ENCODE peak calls at places on chromosomes 1 and 21, in seven cellular contexts. L is right atrium auricular region, N is endodermal cell, F is AG04450, Y is GM06990, V is astrocyte, M is left ventricle myocardium inferior. O is an unnamed sample.

GRCh38 chr1:109760581-109761226 is 3.0 kb downstream of the EPS8L3 start:
- DNase-seq in F (no peak), V (no peak), L (no peak), M (no peak), Y (no peak), N (peak), O (peak)

GRCh38 chr21:29332461-29333354 is 34.0 kb downstream of the BACH1 start:
- DNase-seq in F (no peak), M (no peak), V (peak), L (no peak), Y (no peak), N (no peak), O (no peak)

GRCh38 chr1:84653130-84653680 is 37.1 kb downstream of the SSX2IP start:
- DNase-seq in L (no peak), N (no peak), M (no peak), Y (no peak), V (peak), F (no peak), O (no peak)

GRCh38 chr1:183493540-183494245 is 21.4 kb downstream of the SMG7 start:
- DNase-seq in F (no peak), Y (no peak), V (no peak), N (no peak), L (no peak), M (no peak), O (no peak)

GRCh38 chr1:40004857-40005256 is 35.7 kb upstream of the CAP1 start:
- DNase-seq in Y (no peak), N (no peak), F (no peak), L (no peak), M (no peak), V (no peak), O (peak)

GRCh38 chr1:55868026-55868425 is 652.9 kb upstream of the USP24 start:
- DNase-seq in V (peak), M (no peak), F (no peak), Y (no peak), L (no peak), N (no peak), O (no peak)

GRCh38 chr1:53899206-53899628 is 5.2 kb downstream of the DIO1 start:
- DNase-seq in N (no peak), L (no peak), F (peak), V (peak), Y (no peak), M (peak), O (no peak)

GRCh38 chr1:222165625-222166024 is 382.3 kb downstream of the HHIPL2 start:
- DNase-seq in Y (no peak), F (no peak), L (no peak), V (no peak), N (no peak), M (no peak), O (no peak)

GRCh38 chr1:229339520-229339919 is 3.3 kb downstream of the CCSAP start:
- DNase-seq in L (no peak), V (no peak), F (no peak), Y (no peak), M (no peak), N (no peak), O (no peak)

GRCh38 chr1:188642585-188643168 is 1813.9 kb downstream of the PLA2G4A start:
- DNase-seq in F (no peak), V (no peak), M (no peak), Y (no peak), L (no peak), N (no peak), O (no peak)

GRCh38 chr1:227322376-227322775 is 4.1 kb upstream of the CDC42BPA start:
- DNase-seq in N (peak), L (no peak), M (no peak), Y (no peak), F (no peak), V (no peak), O (no peak)

GRCh38 chr1:161843156-161843555 is 77.0 kb downstream of the ATF6 start:
- DNase-seq in N (no peak), Y (no peak), V (peak), F (no peak), M (no peak), L (no peak), O (no peak)

GRCh38 chr1:34279971-34280370 is 103.3 kb downstream of the C1orf94 start:
- DNase-seq in L (no peak), N (no peak), M (no peak), Y (no peak), F (no peak), V (no peak), O (peak)

GRCh38 chr1:153190373-153190772 is 12.9 kb upstream of the LELP1 start:
- DNase-seq in M (no peak), F (no peak), N (no peak), Y (no peak), L (no peak), V (no peak), O (no peak)

GRCh38 chr1:201015551-201016091 is 7.9 kb downstream of the KIF21B start:
- DNase-seq in F (no peak), Y (no peak), V (no peak), L (no peak), N (peak), M (no peak), O (no peak)

GRCh38 chr1:47937586-47937985 is 59.6 kb downstream of the TRABD2B start:
- DNase-seq in Y (no peak), V (no peak), F (no peak), L (no peak), M (no peak), N (no peak), O (no peak)

GRCh38 chr1:28118640-28119307 is 30.4 kb upstream of the EYA3 start:
- DNase-seq in N (no peak), Y (no peak), M (no peak), L (no peak), F (no peak), V (no peak), O (no peak)

GRCh38 chr1:64505944-64506658 is 36.2 kb downstream of the CACHD1 start:
- DNase-seq in L (no peak), N (no peak), V (no peak), Y (peak), M (no peak), F (no peak), O (no peak)

GRCh38 chr1:223259462-223259861 is 104.5 kb downstream of the SUSD4 start:
- DNase-seq in L (no peak), F (no peak), N (no peak), M (no peak), Y (no peak), V (no peak), O (no peak)

GRCh38 chr1:63774617-63775417 is 1.0 kb downstream of the ROR1 start:
- DNase-seq in Y (peak), F (no peak), L (no peak), M (peak), N (peak), V (peak), O (no peak)

GRCh38 chr1:201481004-201481380 is 12.0 kb upstream of the PHLDA3 start:
- DNase-seq in Y (no peak), N (no peak), V (no peak), L (no peak), M (no peak), F (no peak), O (no peak)

GRCh38 chr1:21264913-21265312 is 25.4 kb downstream of the ECE1 start:
- DNase-seq in Y (no peak), L (no peak), M (no peak), V (peak), F (no peak), N (no peak), O (no peak)

GRCh38 chr1:143691400-143691891 is 280.3 kb downstream of the FAM72C start:
- DNase-seq in V (no peak), N (no peak), Y (peak), L (no peak), F (no peak), M (no peak), O (no peak)

GRCh38 chr1:55447488-55447887 is 232.3 kb upstream of the USP24 start:
- DNase-seq in V (no peak), N (no peak), M (no peak), F (no peak), L (no peak), Y (no peak), O (no peak)

GRCh38 chr1:109873278-109874175 is 37.1 kb upstream of the CSF1 start:
- DNase-seq in Y (no peak), M (no peak), L (no peak), N (peak), F (no peak), V (peak), O (no peak)

GRCh38 chr1:156750191-156750931 is 1.1 kb downstream of the HDGF start:
- DNase-seq in N (peak), Y (peak), L (no peak), V (no peak), F (no peak), M (no peak), O (no peak)

GRCh38 chr1:186307445-186307844 is 67.6 kb downstream of the TPR start:
- DNase-seq in V (no peak), N (no peak), F (no peak), L (no peak), Y (no peak), M (no peak), O (no peak)

GRCh38 chr1:186302378-186302920 is 72.6 kb downstream of the TPR start:
- DNase-seq in N (no peak), L (no peak), F (no peak), V (no peak), M (no peak), Y (no peak), O (no peak)

GRCh38 chr1:186306533-186306932 is 68.5 kb downstream of the TPR start:
- DNase-seq in F (no peak), N (no peak), Y (no peak), L (no peak), V (no peak), M (no peak), O (no peak)

GRCh38 chr1:186303911-186304310 is 71.1 kb downstream of the TPR start:
- DNase-seq in L (no peak), M (no peak), Y (no peak), F (no peak), V (no peak), N (no peak), O (no peak)

GRCh38 chr1:186304982-186305949 is 69.8 kb downstream of the TPR start:
- DNase-seq in N (peak), M (no peak), L (no peak), Y (peak), V (no peak), F (no peak), O (no peak)
- TF ChIP-seq CTCF in N (peak), M (peak), L (peak), Y (peak), V (peak), F (peak), O (peak)

GRCh38 chr1:98331232-98331631 is 330.3 kb upstream of the SNX7 start:
- DNase-seq in Y (no peak), M (no peak), L (no peak), F (no peak), N (no peak), V (peak), O (no peak)

GRCh38 chr1:98333406-98333805 is 328.1 kb upstream of the SNX7 start:
- DNase-seq in M (no peak), V (no peak), Y (no peak), L (no peak), F (no peak), N (no peak), O (no peak)

GRCh38 chr1:98336472-98337118 is 324.9 kb upstream of the SNX7 start:
- DNase-seq in Y (no peak), M (no peak), F (no peak), L (no peak), N (no peak), V (no peak), O (no peak)

GRCh38 chr1:98331718-98332311 is 329.7 kb upstream of the SNX7 start:
- DNase-seq in F (no peak), N (no peak), M (no peak), V (no peak), Y (no peak), L (no peak), O (no peak)

DNA sequence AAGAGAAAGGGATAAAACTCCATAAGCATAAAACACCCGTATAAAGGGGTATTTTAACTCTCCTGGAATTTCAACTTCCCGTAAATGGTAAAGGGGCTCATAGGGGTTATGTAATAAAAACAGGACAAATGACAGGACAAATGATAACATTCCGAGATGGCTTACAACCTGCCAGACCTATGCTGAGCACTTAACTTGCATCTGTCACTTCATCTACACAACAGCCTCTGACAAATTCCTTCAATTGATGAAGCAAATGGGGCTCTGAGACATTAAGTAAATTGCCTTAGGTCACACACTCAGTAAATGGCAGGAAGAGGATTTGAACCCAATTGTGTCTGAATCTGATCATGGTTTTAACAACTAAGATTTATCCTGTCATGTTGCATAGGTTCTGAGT is 327.6 kb upstream of the SNX7 start:
- DNase-seq in Y (no peak), V (no peak), N (no peak), L (no peak), M (no peak), F (no peak), O (no peak)
- TF ChIP-seq CTCF in Y (no peak), V (no peak), N (no peak), L (no peak), M (no peak), F (no peak), O (no peak)

GRCh38 chr1:246506785-246507639 is at the start of gene SMYD3:
- DNase-seq in V (peak), F (no peak), L (no peak), M (peak), N (peak), Y (peak), O (peak)
- TF ChIP-seq CTCF in V (no peak), F (peak), L (no peak), M (peak), N (no peak), Y (peak), O (peak)

DNA sequence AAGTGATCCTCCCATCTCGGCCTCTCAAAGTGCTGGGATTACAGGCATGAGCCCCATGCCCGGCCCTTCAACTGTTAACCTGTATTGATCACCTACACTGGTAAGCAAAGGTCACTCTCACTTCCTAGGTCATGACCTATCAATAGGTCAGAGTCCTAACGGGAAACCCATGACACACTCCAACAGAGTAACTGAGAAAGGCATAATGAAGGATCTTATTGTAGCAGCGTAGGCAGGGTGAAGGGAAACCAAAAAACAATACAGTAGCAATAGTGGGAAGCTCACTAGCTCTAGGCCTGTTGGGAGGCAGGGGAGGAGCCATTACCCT is 19.5 kb upstream of the IFNAR1 start:
- DNase-seq in N (no peak), F (no peak), Y (no peak), M (no peak), L (no peak), V (no peak), O (no peak)
- TF ChIP-seq CTCF in N (no peak), F (no peak), Y (no peak), M (no peak), L (no peak), V (no peak), O (no peak)

DNA sequence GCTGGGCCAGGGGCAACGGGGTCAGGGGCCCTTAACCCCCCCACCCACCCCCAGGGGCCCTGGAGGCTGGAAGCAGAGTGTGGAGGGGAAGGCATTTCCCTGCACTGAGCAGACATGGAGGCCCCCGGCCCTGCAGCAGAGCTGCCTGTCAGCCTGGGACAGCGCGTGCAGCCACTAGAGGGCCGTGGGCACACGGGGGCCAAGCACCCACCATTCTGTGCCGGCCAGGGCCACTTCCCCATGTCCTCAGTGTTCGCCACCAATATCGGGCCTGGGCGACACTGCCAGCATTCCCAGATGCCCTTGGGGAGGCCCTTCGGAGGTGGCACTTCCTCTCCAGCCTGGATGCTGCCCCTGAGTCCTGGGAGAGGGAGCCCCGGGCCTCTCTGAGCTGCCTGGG is 23.2 kb upstream of the ARHGEF16 start:
- DNase-seq in F (no peak), N (peak), L (no peak), M (no peak), V (no peak), Y (no peak), O (no peak)
- TF ChIP-seq CTCF in F (peak), N (peak), L (no peak), M (peak), V (no peak), Y (peak), O (peak)

GRCh38 chr1:155379180-155379876 is 58.6 kb downstream of the RUSC1 start:
- DNase-seq in L (no peak), F (no peak), M (no peak), V (peak), Y (no peak), N (no peak), O (no peak)
- TF ChIP-seq CTCF in L (no peak), F (no peak), M (no peak), V (no peak), Y (no peak), N (no peak), O (no peak)

DNA sequence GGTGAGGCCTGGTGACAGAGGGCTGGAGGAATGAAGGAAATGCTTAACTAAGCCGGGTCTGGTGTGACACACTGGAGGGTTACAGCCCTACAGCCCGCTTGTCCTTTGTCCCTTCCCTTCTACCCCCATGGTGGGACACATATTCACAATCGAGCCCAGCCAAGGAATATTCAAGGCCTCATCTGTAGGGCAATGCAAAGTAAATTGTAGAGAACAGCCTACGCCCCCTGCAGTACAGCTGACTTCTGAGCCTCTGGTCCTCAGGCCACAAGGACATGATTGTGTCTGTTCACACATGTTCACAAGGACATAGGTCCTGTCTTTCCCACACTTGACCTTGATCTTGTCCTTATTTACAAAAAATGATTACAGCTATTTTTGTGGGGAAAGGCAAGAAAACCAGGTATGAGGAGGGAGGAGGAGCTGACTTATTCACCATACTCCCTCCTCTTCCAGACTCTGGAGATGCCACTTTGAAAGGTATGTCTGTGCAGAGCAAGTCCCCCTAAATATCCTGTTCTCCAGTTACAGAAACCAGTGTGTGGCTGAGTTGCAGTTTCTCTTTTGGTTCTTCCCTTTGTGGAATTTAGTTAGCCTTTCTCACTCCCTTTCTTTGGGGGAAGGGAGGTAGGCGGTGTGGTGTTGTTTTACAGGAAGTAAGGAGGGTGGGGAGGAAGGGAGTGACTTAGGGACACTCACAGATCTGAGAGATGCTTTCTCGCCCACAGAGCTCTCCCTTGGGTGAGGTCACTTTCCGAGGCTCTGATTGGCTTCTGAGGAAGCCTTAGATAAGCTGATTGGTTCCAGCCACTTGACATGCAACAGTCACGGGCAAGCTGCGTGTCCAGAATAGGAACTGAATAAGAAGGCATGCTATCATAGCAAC is 14.6 kb downstream of the POLR3GL start:
- DNase-seq in F (peak), V (peak), L (peak), N (peak), M (peak), Y (peak), O (peak)
- TF ChIP-seq CTCF in F (peak), V (peak), L (no peak), N (peak), M (peak), Y (peak), O (peak)

O was measured in osteocyte.